ENCODE peak calls at places on chromosomes 4 and X, in seven cellular contexts. A, C, Q, H, R, L and Y are unnamed samples. For H3K4me1, the result is how much of the 10 kb centered on the place peaks cover.

GRCh38 chr4:14064969-14065368 is 437.4 kb upstream of the BOD1L1 start:
- DNase-seq in L (no peak), A (no peak), R (no peak), H (no peak), C (no peak), Q (no peak), Y (no peak)

GRCh38 chr4:1402516-1403101 is 3.6 kb downstream of the NKX1-1 start:
- DNase-seq in H (no peak), L (peak), A (peak), R (no peak), C (no peak), Q (peak), Y (no peak)

GRCh38 chr4:4666693-4667642 is 125.1 kb upstream of the STX18 start:
- DNase-seq in A (no peak), Q (no peak), C (no peak), R (peak), H (no peak), L (no peak), Y (no peak)

GRCh38 chr4:87589531-87589930 is 18.8 kb upstream of the DSPP start:
- DNase-seq in R (no peak), L (no peak), Q (no peak), C (no peak), A (no peak), H (no peak), Y (no peak)

GRCh38 chr4:188107931-188108843 is 1.2 kb downstream of the TRIML2 start:
- DNase-seq in L (no peak), Q (no peak), H (no peak), R (no peak), C (no peak), A (no peak), Y (peak)

GRCh38 chrX:80216086-80216485 is 201.5 kb downstream of the TBX22 start:
- DNase-seq in R (no peak), C (no peak), Q (no peak), L (no peak), A (no peak), H (no peak), Y (no peak)

GRCh38 chr4:54184581-54184980 is 44.5 kb upstream of the PDGFRA start:
- DNase-seq in H (no peak), A (no peak), R (no peak), C (no peak), Q (no peak), L (no peak), Y (no peak)

GRCh38 chr4:127055349-127055748 is 577.4 kb upstream of the INTU start:
- DNase-seq in L (no peak), C (no peak), A (no peak), H (no peak), R (no peak), Q (no peak), Y (no peak)

GRCh38 chr4:164212714-164213113 is 541.2 kb upstream of the SMIM31 start:
- DNase-seq in A (no peak), R (no peak), Q (no peak), C (no peak), L (no peak), H (no peak), Y (no peak)

GRCh38 chrX:14694631-14695030 is 165.3 kb downstream of the GLRA2 start:
- DNase-seq in Q (no peak), A (no peak), H (no peak), L (no peak), R (no peak), C (no peak), Y (no peak)

GRCh38 chrX:108044554-108045256 is at the start of gene VSIG1:
- DNase-seq in A (peak), L (no peak), R (no peak), H (no peak), C (no peak), Q (peak), Y (no peak)

GRCh38 chrX:49960061-49960460 is 37.7 kb downstream of the CLCN5 start:
- DNase-seq in A (no peak), R (no peak), H (no peak), Q (no peak), L (no peak), C (no peak), Y (no peak)

DNA sequence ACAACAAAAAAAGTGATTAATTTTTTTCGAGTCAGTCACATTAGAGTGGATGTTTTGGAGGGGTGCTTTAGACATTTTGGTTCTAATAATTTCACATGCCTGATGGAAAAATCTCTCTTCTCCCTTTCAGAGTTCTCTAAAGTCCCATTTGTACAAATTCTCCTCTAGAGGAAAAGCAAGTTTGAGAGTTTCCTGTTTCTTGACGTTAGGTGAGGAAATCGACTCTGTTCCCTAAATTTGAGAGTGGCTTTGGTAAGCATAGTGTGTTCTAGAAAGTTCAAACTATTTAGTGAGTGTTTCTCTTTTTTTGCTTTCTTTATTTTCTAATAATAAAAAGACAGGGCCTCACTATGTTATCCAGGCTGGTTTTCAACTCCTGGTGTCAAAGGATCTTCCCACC is 1.6 kb upstream of the ATP6AP2 start:
- DNase-seq in H (no peak), R (no peak), Q (no peak), L (no peak), A (no peak), C (no peak), Y (no peak)
- H3K4me1 ChIP-seq in H (under half), R (under half), Q (under half), L (under half), A (under half), C (under half), Y (under half)

GRCh38 chr4:56705870-56706400 is 24.8 kb upstream of the HOPX start:
- DNase-seq in C (no peak), H (no peak), R (no peak), Q (no peak), A (no peak), L (no peak), Y (no peak)
- TF ChIP-seq POLR2A in C (no peak), H (no peak), R (no peak), Q (no peak), A (no peak), L (no peak), Y (no peak)

DNA sequence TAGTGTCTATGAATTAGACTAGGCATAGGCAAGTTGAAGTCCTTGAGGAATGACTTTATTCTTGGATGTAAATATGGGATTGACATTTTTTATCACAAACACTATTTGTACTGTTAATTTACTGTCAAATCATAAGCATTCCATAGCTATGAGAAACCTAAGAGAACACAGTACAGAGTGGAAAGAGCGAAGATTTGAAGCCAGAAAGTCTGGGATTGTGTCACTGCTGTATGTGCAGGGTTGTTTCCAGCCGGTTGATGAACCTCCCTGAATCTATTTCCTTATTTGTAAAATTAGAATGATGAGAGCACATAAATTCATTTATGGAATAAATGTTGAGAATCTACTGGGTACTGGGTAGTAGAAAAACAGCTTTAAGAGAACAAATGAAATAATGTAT is 14.3 kb upstream of the KLHL5 start:
- DNase-seq in H (no peak), C (no peak), A (no peak), Q (no peak), L (no peak), R (no peak), Y (no peak)
- H3K27ac ChIP-seq in H (no peak), C (no peak), A (no peak), Q (no peak), L (peak), R (no peak), Y (no peak)

DNA sequence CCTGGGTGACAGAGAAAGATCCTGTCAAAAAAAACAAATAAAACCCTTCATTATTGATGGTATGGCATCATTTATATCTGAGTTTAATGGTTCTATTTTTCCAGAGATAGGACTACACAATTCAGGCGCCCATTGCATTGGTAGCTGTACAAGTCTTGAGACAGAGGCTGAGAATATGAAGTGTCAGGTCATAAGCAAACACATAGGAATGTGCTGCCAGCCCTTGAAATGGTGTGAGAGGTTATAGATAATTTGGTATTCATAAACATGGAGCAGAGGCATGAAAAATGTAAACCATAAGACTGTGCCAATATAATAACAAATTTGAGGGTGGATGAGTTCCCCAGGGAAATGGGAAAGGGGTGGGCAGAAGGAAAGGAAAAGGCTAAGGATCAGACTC is 50.7 kb downstream of the MAOA start:
- DNase-seq in A (no peak), L (no peak), H (no peak), R (no peak), Q (no peak), C (no peak), Y (no peak)
- H3K4me1 ChIP-seq in A (half or more), L (under half), H (under half), R (under half), Q (under half), C (under half), Y (under half)

GRCh38 chrX:154012336-154012991 is 7.2 kb downstream of the IRAK1 start:
- DNase-seq in L (no peak), Q (peak), H (peak), C (no peak), R (no peak), A (no peak), Y (no peak)
- TF ChIP-seq POLR2A in L (no peak), Q (no peak), H (no peak), C (no peak), R (no peak), A (no peak), Y (no peak)

DNA sequence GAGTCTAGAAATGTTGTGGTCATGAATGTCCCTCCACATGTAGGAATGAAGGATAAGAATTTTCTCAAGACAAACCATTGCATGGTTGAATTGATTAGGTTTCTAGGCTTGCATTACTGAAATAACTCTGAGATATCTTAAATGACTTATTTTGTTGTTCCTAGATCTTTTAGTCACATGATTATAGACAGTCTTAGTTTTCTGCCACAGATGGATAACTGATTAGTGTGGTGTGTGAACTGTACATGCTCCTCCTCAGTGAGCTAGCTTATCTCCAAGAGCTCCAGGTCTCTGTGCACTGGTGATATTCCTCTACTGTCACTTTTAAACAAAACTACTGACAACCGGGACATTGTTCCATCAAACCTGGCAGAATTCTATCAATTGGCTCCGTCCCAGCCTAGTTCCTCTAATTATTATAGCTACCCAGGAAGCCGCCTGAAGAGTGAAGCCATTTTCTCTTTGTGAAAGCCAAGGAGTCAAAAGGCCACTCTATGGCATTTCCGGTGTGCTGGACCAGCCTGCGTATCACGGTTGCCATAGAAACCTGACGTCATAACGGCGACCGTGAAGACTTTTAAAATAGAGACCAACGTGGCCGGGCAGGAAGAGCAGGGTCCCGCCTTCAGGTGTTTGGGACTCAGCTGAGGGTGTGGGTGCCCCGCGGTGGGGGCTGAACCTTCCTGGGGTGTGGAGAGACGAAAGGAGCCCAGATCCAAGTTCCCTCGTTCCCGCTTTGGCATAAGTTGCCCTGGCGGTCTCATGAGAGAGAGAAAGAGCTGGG is 28.1 kb downstream of the BEX3 start:
- DNase-seq in C (peak), A (peak), R (peak), L (peak), Q (peak), H (peak), Y (no peak)
- H3K27ac ChIP-seq in C (no peak), A (peak), R (no peak), L (no peak), Q (peak), H (peak), Y (no peak)

DNA sequence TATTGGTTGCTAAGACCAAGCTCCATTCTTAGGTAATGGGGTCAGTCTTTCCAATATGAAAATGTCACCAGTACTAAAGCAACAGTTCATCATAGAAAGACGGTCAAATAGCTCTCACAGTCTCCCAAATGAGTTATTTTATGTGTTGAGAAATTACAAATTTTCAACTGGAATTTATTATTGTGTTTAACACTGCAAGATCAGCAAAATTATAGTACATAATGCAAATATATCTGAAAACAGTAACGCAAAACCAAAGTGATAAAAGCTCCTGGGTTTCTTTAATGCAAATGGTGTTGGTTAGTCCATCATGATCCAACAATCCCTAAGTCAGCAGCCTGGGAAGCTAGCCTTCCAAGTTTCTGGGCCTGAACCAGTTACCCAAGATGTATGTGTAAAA is 61.5 kb upstream of the EGFL6 start:
- DNase-seq in Q (no peak), R (no peak), C (no peak), H (no peak), A (no peak), L (no peak), Y (no peak)
- H3K4me1 ChIP-seq in Q (under half), R (under half), C (under half), H (under half), A (under half), L (under half), Y (under half)